ENCODE peak calls at places on chromosomes 5 and 9, in six cellular contexts. One of them, this sample, is unnamed.

GRCh38 chr5:29389993-29390392 is 1803.5 kb upstream of the CDH6 start:
- DNase-seq in ovary: no peak
- DNase-seq in heart left ventricle: no peak
- DNase-seq in right lobe of liver: no peak
- DNase-seq in H1: no peak
- DNase-seq in A549: no peak
- DNase-seq in this sample: no peak

GRCh38 chr9:107704791-107705190 is 215.2 kb upstream of the KLF4 start:
- DNase-seq in ovary: no peak
- DNase-seq in heart left ventricle: no peak
- DNase-seq in right lobe of liver: no peak
- DNase-seq in H1: no peak
- DNase-seq in A549: no peak
- DNase-seq in this sample: no peak

GRCh38 chr5:141618030-141618803 is 583 bp downstream of the DIAPH1 start:
- DNase-seq in ovary: peak; percentile 56
- DNase-seq in heart left ventricle: peak; percentile 68
- DNase-seq in right lobe of liver: peak; percentile 87
- DNase-seq in H1: no peak
- DNase-seq in A549: peak; percentile 55
- DNase-seq in this sample: peak; percentile 70

GRCh38 chr9:127903557-127904475 is 4.4 kb upstream of the ST6GALNAC6 start:
- DNase-seq in ovary: peak; percentile 75
- DNase-seq in heart left ventricle: peak; percentile 88
- DNase-seq in right lobe of liver: no peak
- DNase-seq in H1: no peak
- DNase-seq in A549: no peak
- DNase-seq in this sample: no peak

GRCh38 chr9:26801772-26802171 is 90.8 kb downstream of the CAAP1 start:
- DNase-seq in ovary: no peak
- DNase-seq in heart left ventricle: no peak
- DNase-seq in right lobe of liver: no peak
- DNase-seq in H1: no peak
- DNase-seq in A549: no peak
- DNase-seq in this sample: no peak

GRCh38 chr5:7856855-7857254 is 5.9 kb upstream of the CFAP90 start:
- DNase-seq in ovary: no peak
- DNase-seq in heart left ventricle: no peak
- DNase-seq in right lobe of liver: no peak
- DNase-seq in H1: no peak
- DNase-seq in A549: no peak
- DNase-seq in this sample: no peak

GRCh38 chr5:9691261-9691660 is 61.1 kb upstream of the TAS2R1 start:
- DNase-seq in ovary: no peak
- DNase-seq in heart left ventricle: no peak
- DNase-seq in right lobe of liver: no peak
- DNase-seq in H1: no peak
- DNase-seq in A549: no peak
- DNase-seq in this sample: no peak

GRCh38 chr9:31608413-31608812 is 776.0 kb upstream of the ACO1 start:
- DNase-seq in ovary: no peak
- DNase-seq in heart left ventricle: no peak
- DNase-seq in right lobe of liver: no peak
- DNase-seq in H1: no peak
- DNase-seq in A549: no peak
- DNase-seq in this sample: no peak

GRCh38 chr5:21880164-21880563 is 973.0 kb downstream of the CDH12 start:
- DNase-seq in ovary: no peak
- DNase-seq in heart left ventricle: no peak
- DNase-seq in right lobe of liver: no peak
- DNase-seq in H1: no peak
- DNase-seq in A549: no peak
- DNase-seq in this sample: no peak

GRCh38 chr9:109319631-109320233 is 1.1 kb downstream of the EPB41L4B start:
- DNase-seq in ovary: peak; percentile 66
- DNase-seq in heart left ventricle: no peak
- DNase-seq in right lobe of liver: peak; percentile 61
- DNase-seq in H1: no peak
- DNase-seq in A549: no peak
- DNase-seq in this sample: no peak

GRCh38 chr9:86407022-86407421 is 52.8 kb upstream of the TUT7 start:
- DNase-seq in ovary: no peak
- DNase-seq in heart left ventricle: no peak
- DNase-seq in right lobe of liver: peak; percentile 89
- DNase-seq in H1: no peak
- DNase-seq in A549: no peak
- DNase-seq in this sample: no peak

GRCh38 chr9:20579544-20580309 is 42.6 kb downstream of the MLLT3 start:
- DNase-seq in ovary: no peak
- DNase-seq in heart left ventricle: no peak
- DNase-seq in right lobe of liver: no peak
- DNase-seq in H1: no peak
- DNase-seq in A549: no peak
- DNase-seq in this sample: no peak

GRCh38 chr5:23139338-23140171 is 286.4 kb upstream of the CDH12 start:
- DNase-seq in ovary: no peak
- DNase-seq in heart left ventricle: no peak
- DNase-seq in right lobe of liver: no peak
- DNase-seq in H1: no peak
- DNase-seq in A549: no peak
- DNase-seq in this sample: no peak

GRCh38 chr5:10550222-10550995 is 13.5 kb upstream of the ANKRD33B start:
- DNase-seq in ovary: no peak
- DNase-seq in heart left ventricle: no peak
- DNase-seq in right lobe of liver: no peak
- DNase-seq in H1: no peak
- DNase-seq in A549: no peak
- DNase-seq in this sample: no peak

GRCh38 chr9:127083598-127083997 is 38.8 kb downstream of the ANGPTL2 start:
- DNase-seq in ovary: no peak
- DNase-seq in heart left ventricle: no peak
- DNase-seq in right lobe of liver: no peak
- DNase-seq in H1: no peak
- DNase-seq in A549: no peak
- DNase-seq in this sample: no peak

GRCh38 chr9:113579270-113580040 is 115.9 kb downstream of the RGS3 start:
- DNase-seq in ovary: no peak
- DNase-seq in heart left ventricle: peak; percentile 77
- DNase-seq in right lobe of liver: peak; percentile 57
- DNase-seq in H1: no peak
- DNase-seq in A549: no peak
- DNase-seq in this sample: no peak

GRCh38 chr9:99431103-99431502 is 209.0 kb downstream of the SEC61B start:
- DNase-seq in ovary: no peak
- DNase-seq in heart left ventricle: peak; percentile 36
- DNase-seq in right lobe of liver: no peak
- DNase-seq in H1: no peak
- DNase-seq in A549: no peak
- DNase-seq in this sample: no peak

GRCh38 chr5:126339215-126339805 is 83.9 kb upstream of the GRAMD2B start:
- DNase-seq in ovary: peak; percentile 40
- DNase-seq in heart left ventricle: no peak
- DNase-seq in right lobe of liver: no peak
- DNase-seq in H1: no peak
- DNase-seq in A549: peak; percentile 38
- DNase-seq in this sample: no peak

GRCh38 chr9:136685792-136686533 is 1.3 kb downstream of the AGPAT2 start:
- DNase-seq in ovary: no peak
- DNase-seq in heart left ventricle: no peak
- DNase-seq in right lobe of liver: no peak
- DNase-seq in H1: no peak
- DNase-seq in A549: no peak
- DNase-seq in this sample: no peak
- H3K27ac ChIP-seq in ovary: no peak overlapping the region
- H3K27ac ChIP-seq in heart left ventricle: peak overlapping the region; percentile 95
- H3K27ac ChIP-seq in right lobe of liver: peak overlapping the region; percentile 65
- H3K27ac ChIP-seq in H1: no peak overlapping the region
- H3K27ac ChIP-seq in A549: peak overlapping the region; percentile 96
- H3K27ac ChIP-seq in this sample: peak overlapping the region; percentile 81

DNA sequence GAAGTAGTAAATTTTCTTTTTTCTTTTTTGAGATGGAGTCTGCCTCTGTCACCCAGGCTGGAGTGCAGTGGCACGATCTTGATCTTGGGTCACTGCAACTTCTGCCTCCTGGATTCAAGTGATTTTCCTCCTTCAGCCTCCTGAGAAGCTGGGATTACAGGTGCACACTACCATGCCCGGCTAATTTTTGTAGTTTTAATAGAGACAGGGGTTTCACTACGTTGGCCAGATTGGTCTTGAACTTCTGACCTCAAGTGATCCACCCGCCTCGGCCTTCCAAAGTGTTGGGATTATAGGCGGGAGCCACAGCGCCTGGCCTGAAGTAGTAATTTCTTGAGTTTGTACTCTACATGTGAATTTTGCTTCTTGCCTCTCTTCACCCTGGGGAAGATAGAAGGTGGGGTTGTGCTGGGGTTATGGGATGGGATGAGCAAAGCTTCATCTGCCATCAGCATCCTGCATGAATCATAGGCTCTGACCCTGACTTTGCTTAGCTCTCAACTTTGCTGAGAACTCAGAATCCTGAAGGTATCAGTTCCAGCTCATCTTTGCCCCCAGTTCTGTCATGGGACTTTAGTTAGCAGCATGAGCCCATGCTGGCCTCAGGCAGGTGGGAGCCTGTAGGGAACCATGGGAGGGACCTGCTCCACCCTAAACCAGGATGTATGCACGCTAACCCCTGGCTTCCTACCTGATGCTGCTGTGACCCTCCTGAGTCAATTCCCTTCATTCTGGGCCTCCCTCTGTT is 9.3 kb upstream of the CCL21 start:
- DNase-seq in ovary: no peak
- DNase-seq in heart left ventricle: no peak
- DNase-seq in right lobe of liver: no peak
- DNase-seq in H1: no peak
- DNase-seq in A549: no peak
- DNase-seq in this sample: no peak
- TF ChIP-seq POLR2A in ovary: no peak
- TF ChIP-seq POLR2A in heart left ventricle: no peak
- TF ChIP-seq POLR2A in right lobe of liver: no peak
- TF ChIP-seq POLR2A in H1: no peak
- TF ChIP-seq POLR2A in A549: no peak
- TF ChIP-seq POLR2A in this sample: no peak

GRCh38 chr5:158957196-158957595 is 142.5 kb downstream of the EBF1 start:
- DNase-seq in ovary: no peak
- DNase-seq in heart left ventricle: no peak
- DNase-seq in right lobe of liver: no peak
- DNase-seq in H1: no peak
- DNase-seq in A549: no peak
- DNase-seq in this sample: no peak

GRCh38 chr5:158953929-158954534 is 145.7 kb downstream of the EBF1 start:
- DNase-seq in ovary: no peak
- DNase-seq in heart left ventricle: no peak
- DNase-seq in right lobe of liver: no peak
- DNase-seq in H1: no peak
- DNase-seq in A549: no peak
- DNase-seq in this sample: no peak

GRCh38 chr5:158958048-158958994 is 141.4 kb downstream of the EBF1 start:
- DNase-seq in ovary: no peak
- DNase-seq in heart left ventricle: no peak
- DNase-seq in right lobe of liver: no peak
- DNase-seq in H1: peak; percentile 46
- DNase-seq in A549: no peak
- DNase-seq in this sample: no peak

GRCh38 chr5:158952951-158953350 is 146.8 kb downstream of the EBF1 start:
- DNase-seq in ovary: no peak
- DNase-seq in heart left ventricle: no peak
- DNase-seq in right lobe of liver: no peak
- DNase-seq in H1: no peak
- DNase-seq in A549: no peak
- DNase-seq in this sample: no peak

DNA sequence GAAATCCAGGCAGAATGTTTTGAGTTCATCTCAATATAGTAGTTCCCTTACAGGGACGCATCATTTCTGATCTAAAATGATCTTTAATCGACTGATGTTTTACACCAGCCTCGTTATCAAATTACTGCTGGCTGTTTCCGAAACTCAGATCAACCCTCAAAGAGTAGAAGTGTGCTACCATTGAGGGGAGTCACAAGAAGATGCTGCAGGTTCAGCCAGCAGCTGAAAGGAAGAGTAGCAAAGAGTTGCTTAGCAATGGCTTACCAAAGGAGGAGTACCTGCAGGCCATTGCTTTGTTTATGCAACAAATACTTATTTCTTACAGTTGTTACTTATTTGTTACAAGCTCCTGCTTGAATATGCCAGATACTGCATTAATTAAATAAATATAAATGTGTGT is 144.1 kb downstream of the EBF1 start:
- DNase-seq in ovary: no peak
- DNase-seq in heart left ventricle: no peak
- DNase-seq in right lobe of liver: no peak
- DNase-seq in H1: no peak
- DNase-seq in A549: no peak
- DNase-seq in this sample: no peak
- H3K4me1 ChIP-seq in ovary: no peaks in the 10 kb centered on the region
- H3K4me1 ChIP-seq in heart left ventricle: peaks cover 15% of the 10 kb centered on the region
- H3K4me1 ChIP-seq in right lobe of liver: no peaks in the 10 kb centered on the region
- H3K4me1 ChIP-seq in H1: peaks cover 15% of the 10 kb centered on the region
- H3K4me1 ChIP-seq in A549: no peaks in the 10 kb centered on the region
- H3K4me1 ChIP-seq in this sample: no peaks in the 10 kb centered on the region

DNA sequence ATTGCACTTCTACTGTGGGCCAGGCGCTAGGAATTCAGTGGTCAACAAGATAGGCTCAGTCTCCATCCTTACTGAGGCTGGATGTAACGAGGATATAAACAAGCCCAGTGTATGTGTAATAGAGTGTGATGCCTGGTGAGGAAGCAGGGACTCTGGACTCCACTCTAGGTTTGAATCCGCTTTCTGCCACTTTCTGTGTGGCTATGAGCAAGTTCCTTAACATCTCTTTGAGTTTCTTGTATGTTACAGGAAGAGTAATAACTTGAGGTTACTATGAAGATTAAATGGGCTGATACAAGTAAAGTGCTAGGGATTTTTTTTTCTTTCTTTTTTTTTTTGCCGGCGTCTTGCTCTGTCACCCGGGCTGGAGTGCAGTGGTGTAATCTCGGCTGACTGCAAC is 12.4 kb downstream of the DOCK2 start:
- DNase-seq in ovary: no peak
- DNase-seq in heart left ventricle: no peak
- DNase-seq in right lobe of liver: no peak
- DNase-seq in H1: no peak
- DNase-seq in A549: no peak
- DNase-seq in this sample: no peak
- H3K27ac ChIP-seq in ovary: no peak overlapping the region
- H3K27ac ChIP-seq in heart left ventricle: no peak overlapping the region
- H3K27ac ChIP-seq in right lobe of liver: no peak overlapping the region
- H3K27ac ChIP-seq in H1: no peak overlapping the region
- H3K27ac ChIP-seq in A549: no peak overlapping the region
- H3K27ac ChIP-seq in this sample: no peak overlapping the region

DNA sequence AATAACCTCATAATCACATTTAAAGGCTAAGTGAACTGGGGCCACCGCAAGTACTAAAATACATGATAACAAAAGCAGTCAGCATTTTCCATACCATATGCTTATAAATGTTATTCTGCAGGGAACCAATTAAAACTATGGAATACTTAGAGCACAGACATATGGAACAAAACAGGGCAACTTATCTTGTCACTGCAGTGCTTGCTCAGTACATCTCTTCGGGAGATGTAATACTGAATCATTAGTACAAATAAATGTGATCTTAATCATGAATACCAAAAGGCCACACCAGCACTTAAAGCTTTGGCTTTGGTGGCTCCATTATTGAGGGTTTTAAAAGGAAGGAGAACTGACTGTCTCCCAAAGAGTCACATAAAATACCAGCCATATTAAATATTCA is 32.1 kb downstream of the PRUNE2 start:
- DNase-seq in ovary: no peak
- DNase-seq in heart left ventricle: no peak
- DNase-seq in right lobe of liver: no peak
- DNase-seq in H1: no peak
- DNase-seq in A549: no peak
- DNase-seq in this sample: no peak
- TF ChIP-seq POLR2A in ovary: no peak
- TF ChIP-seq POLR2A in heart left ventricle: no peak
- TF ChIP-seq POLR2A in right lobe of liver: no peak
- TF ChIP-seq POLR2A in H1: no peak
- TF ChIP-seq POLR2A in A549: no peak
- TF ChIP-seq POLR2A in this sample: no peak

This sample was measured in breast epithelium.